ENCODE peak calls at places on chromosomes 11 and 22, in eight cellular contexts. One of them, this sample, is unnamed.

GRCh38 chr11:47923667-47924066 is 56.7 kb upstream of the PTPRJ start:
- DNase-seq in progenitor cell of endocrine pancreas: no peak
- DNase-seq in K562: no peak
- DNase-seq in WERI-Rb-1: no peak
- DNase-seq in vagina: no peak
- DNase-seq in body of pancreas: peak
- DNase-seq in esophagus squamous epithelium: no peak
- DNase-seq in right lobe of liver: no peak
- DNase-seq in this sample: no peak

GRCh38 chr11:41115066-41115465 is 344.4 kb downstream of the LRRC4C start:
- DNase-seq in right lobe of liver: no peak
- DNase-seq in body of pancreas: no peak
- DNase-seq in vagina: no peak
- DNase-seq in K562: no peak
- DNase-seq in esophagus squamous epithelium: no peak
- DNase-seq in progenitor cell of endocrine pancreas: no peak
- DNase-seq in WERI-Rb-1: no peak
- DNase-seq in this sample: no peak

GRCh38 chr11:73876424-73877300 is at the start of the genes COA4 and PAAF1:
- DNase-seq in K562: peak
- DNase-seq in esophagus squamous epithelium: peak
- DNase-seq in right lobe of liver: peak
- DNase-seq in vagina: no peak
- DNase-seq in WERI-Rb-1: peak
- DNase-seq in progenitor cell of endocrine pancreas: peak
- DNase-seq in body of pancreas: peak
- DNase-seq in this sample: peak

GRCh38 chr11:64445651-64446050 is 86.7 kb downstream of the RPS6KA4 start:
- DNase-seq in progenitor cell of endocrine pancreas: no peak
- DNase-seq in esophagus squamous epithelium: no peak
- DNase-seq in vagina: no peak
- DNase-seq in body of pancreas: no peak
- DNase-seq in right lobe of liver: no peak
- DNase-seq in K562: no peak
- DNase-seq in WERI-Rb-1: peak
- DNase-seq in this sample: no peak

GRCh38 chr11:103624708-103625623 is 411.5 kb upstream of the DDI1 start:
- DNase-seq in vagina: no peak
- DNase-seq in WERI-Rb-1: no peak
- DNase-seq in body of pancreas: no peak
- DNase-seq in K562: no peak
- DNase-seq in progenitor cell of endocrine pancreas: no peak
- DNase-seq in right lobe of liver: no peak
- DNase-seq in esophagus squamous epithelium: no peak
- DNase-seq in this sample: peak

GRCh38 chr11:118476676-118477075 is 40.4 kb downstream of the KMT2A start:
- DNase-seq in esophagus squamous epithelium: no peak
- DNase-seq in body of pancreas: no peak
- DNase-seq in right lobe of liver: no peak
- DNase-seq in K562: no peak
- DNase-seq in progenitor cell of endocrine pancreas: no peak
- DNase-seq in vagina: no peak
- DNase-seq in WERI-Rb-1: peak
- DNase-seq in this sample: no peak

GRCh38 chr11:118243161-118243560 is 9.0 kb downstream of the MPZL3 start:
- DNase-seq in right lobe of liver: no peak
- DNase-seq in vagina: no peak
- DNase-seq in body of pancreas: no peak
- DNase-seq in K562: no peak
- DNase-seq in esophagus squamous epithelium: no peak
- DNase-seq in WERI-Rb-1: no peak
- DNase-seq in progenitor cell of endocrine pancreas: no peak
- DNase-seq in this sample: no peak

GRCh38 chr11:206516-207212 is 535 bp downstream of the BET1L start:
- DNase-seq in WERI-Rb-1: no peak
- DNase-seq in progenitor cell of endocrine pancreas: no peak
- DNase-seq in body of pancreas: peak
- DNase-seq in esophagus squamous epithelium: no peak
- DNase-seq in K562: peak
- DNase-seq in vagina: no peak
- DNase-seq in right lobe of liver: peak
- DNase-seq in this sample: no peak

GRCh38 chr11:15629690-15630321 is 515.1 kb downstream of the INSC start:
- DNase-seq in WERI-Rb-1: peak
- DNase-seq in K562: no peak
- DNase-seq in esophagus squamous epithelium: no peak
- DNase-seq in right lobe of liver: no peak
- DNase-seq in vagina: no peak
- DNase-seq in progenitor cell of endocrine pancreas: no peak
- DNase-seq in body of pancreas: peak
- DNase-seq in this sample: no peak

GRCh38 chr11:130069684-130070108 is at the start of gene APLP2:
- DNase-seq in esophagus squamous epithelium: peak
- DNase-seq in right lobe of liver: peak
- DNase-seq in body of pancreas: peak
- DNase-seq in progenitor cell of endocrine pancreas: peak
- DNase-seq in WERI-Rb-1: peak
- DNase-seq in K562: peak
- DNase-seq in vagina: peak
- DNase-seq in this sample: peak

GRCh38 chr22:37173709-37174108 is 14.3 kb downstream of the C1QTNF6 start:
- DNase-seq in body of pancreas: no peak
- DNase-seq in vagina: no peak
- DNase-seq in progenitor cell of endocrine pancreas: no peak
- DNase-seq in esophagus squamous epithelium: no peak
- DNase-seq in right lobe of liver: peak
- DNase-seq in K562: no peak
- DNase-seq in WERI-Rb-1: no peak
- DNase-seq in this sample: no peak

GRCh38 chr22:24523873-24524272 is 28.7 kb downstream of the UPB1 start:
- DNase-seq in WERI-Rb-1: no peak
- DNase-seq in progenitor cell of endocrine pancreas: no peak
- DNase-seq in body of pancreas: no peak
- DNase-seq in right lobe of liver: no peak
- DNase-seq in K562: no peak
- DNase-seq in vagina: no peak
- DNase-seq in esophagus squamous epithelium: no peak
- DNase-seq in this sample: peak

GRCh38 chr11:61347916-61348461 is 13.7 kb downstream of the CYB561A3 start:
- DNase-seq in body of pancreas: peak
- DNase-seq in esophagus squamous epithelium: no peak
- DNase-seq in K562: no peak
- DNase-seq in progenitor cell of endocrine pancreas: no peak
- DNase-seq in WERI-Rb-1: no peak
- DNase-seq in vagina: no peak
- DNase-seq in right lobe of liver: peak
- DNase-seq in this sample: peak

GRCh38 chr11:3920148-3920852 is 64.8 kb downstream of the STIM1 start:
- DNase-seq in esophagus squamous epithelium: no peak
- DNase-seq in body of pancreas: peak
- DNase-seq in K562: peak
- DNase-seq in right lobe of liver: no peak
- DNase-seq in vagina: no peak
- DNase-seq in WERI-Rb-1: no peak
- DNase-seq in progenitor cell of endocrine pancreas: no peak
- DNase-seq in this sample: peak

GRCh38 chr22:42388130-42388797 is 43.9 kb downstream of the NFAM1 start:
- DNase-seq in body of pancreas: peak
- DNase-seq in right lobe of liver: no peak
- DNase-seq in WERI-Rb-1: peak
- DNase-seq in progenitor cell of endocrine pancreas: no peak
- DNase-seq in vagina: no peak
- DNase-seq in K562: peak
- DNase-seq in esophagus squamous epithelium: no peak
- DNase-seq in this sample: no peak

GRCh38 chr11:7575841-7576451 is 62.1 kb downstream of the PPFIBP2 start:
- DNase-seq in esophagus squamous epithelium: no peak
- DNase-seq in WERI-Rb-1: no peak
- DNase-seq in vagina: no peak
- DNase-seq in K562: no peak
- DNase-seq in right lobe of liver: no peak
- DNase-seq in body of pancreas: no peak
- DNase-seq in progenitor cell of endocrine pancreas: no peak
- DNase-seq in this sample: no peak

GRCh38 chr11:47271961-47272661 is 2.2 kb downstream of the MADD start:
- DNase-seq in body of pancreas: peak
- DNase-seq in esophagus squamous epithelium: no peak
- DNase-seq in progenitor cell of endocrine pancreas: no peak
- DNase-seq in K562: peak
- DNase-seq in vagina: no peak
- DNase-seq in right lobe of liver: no peak
- DNase-seq in WERI-Rb-1: peak
- DNase-seq in this sample: no peak

GRCh38 chr22:45058622-45058912 is 48.8 kb upstream of the PHF21B start:
- DNase-seq in vagina: no peak
- DNase-seq in progenitor cell of endocrine pancreas: no peak
- DNase-seq in body of pancreas: no peak
- DNase-seq in esophagus squamous epithelium: no peak
- DNase-seq in K562: no peak
- DNase-seq in right lobe of liver: no peak
- DNase-seq in WERI-Rb-1: no peak
- DNase-seq in this sample: no peak
- TF ChIP-seq CTCF in vagina: no peak
- TF ChIP-seq CTCF in progenitor cell of endocrine pancreas: no peak
- TF ChIP-seq CTCF in body of pancreas: no peak
- TF ChIP-seq CTCF in esophagus squamous epithelium: no peak
- TF ChIP-seq CTCF in K562: no peak
- TF ChIP-seq CTCF in right lobe of liver: no peak
- TF ChIP-seq CTCF in WERI-Rb-1: no peak
- TF ChIP-seq CTCF in this sample: no peak

DNA sequence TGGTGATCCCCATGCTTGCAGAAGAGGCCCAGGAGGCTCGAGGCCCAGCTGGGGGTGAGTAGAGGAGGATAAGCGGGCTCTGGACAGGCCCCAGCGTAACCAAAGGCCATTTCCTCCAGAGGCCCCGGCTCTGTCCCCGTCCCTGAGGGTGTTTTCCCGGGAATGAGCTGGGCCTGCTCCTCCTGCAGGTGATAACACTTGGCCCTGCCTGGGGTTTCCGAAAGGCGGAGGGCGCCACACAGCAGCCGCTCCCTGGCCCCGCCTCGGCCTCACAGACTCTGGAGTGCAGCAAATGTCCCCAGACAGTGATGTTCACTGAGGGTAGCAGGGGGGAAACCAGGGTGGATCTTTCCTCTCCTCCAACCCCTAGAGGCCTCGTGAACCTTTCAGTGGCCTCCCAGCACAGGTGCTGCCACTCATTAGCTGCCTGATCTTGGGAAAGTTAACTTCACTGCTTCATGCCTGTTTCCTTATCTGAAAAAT is 10.5 kb upstream of the MGAT3 start:
- DNase-seq in vagina: no peak
- DNase-seq in K562: peak
- DNase-seq in body of pancreas: no peak
- DNase-seq in WERI-Rb-1: no peak
- DNase-seq in right lobe of liver: no peak
- DNase-seq in progenitor cell of endocrine pancreas: no peak
- DNase-seq in esophagus squamous epithelium: no peak
- DNase-seq in this sample: no peak
- TF ChIP-seq CTCF in vagina: no peak
- TF ChIP-seq CTCF in K562: peak
- TF ChIP-seq CTCF in body of pancreas: no peak
- TF ChIP-seq CTCF in WERI-Rb-1: no peak
- TF ChIP-seq CTCF in right lobe of liver: no peak
- TF ChIP-seq CTCF in progenitor cell of endocrine pancreas: no peak
- TF ChIP-seq CTCF in esophagus squamous epithelium: no peak
- TF ChIP-seq CTCF in this sample: no peak

DNA sequence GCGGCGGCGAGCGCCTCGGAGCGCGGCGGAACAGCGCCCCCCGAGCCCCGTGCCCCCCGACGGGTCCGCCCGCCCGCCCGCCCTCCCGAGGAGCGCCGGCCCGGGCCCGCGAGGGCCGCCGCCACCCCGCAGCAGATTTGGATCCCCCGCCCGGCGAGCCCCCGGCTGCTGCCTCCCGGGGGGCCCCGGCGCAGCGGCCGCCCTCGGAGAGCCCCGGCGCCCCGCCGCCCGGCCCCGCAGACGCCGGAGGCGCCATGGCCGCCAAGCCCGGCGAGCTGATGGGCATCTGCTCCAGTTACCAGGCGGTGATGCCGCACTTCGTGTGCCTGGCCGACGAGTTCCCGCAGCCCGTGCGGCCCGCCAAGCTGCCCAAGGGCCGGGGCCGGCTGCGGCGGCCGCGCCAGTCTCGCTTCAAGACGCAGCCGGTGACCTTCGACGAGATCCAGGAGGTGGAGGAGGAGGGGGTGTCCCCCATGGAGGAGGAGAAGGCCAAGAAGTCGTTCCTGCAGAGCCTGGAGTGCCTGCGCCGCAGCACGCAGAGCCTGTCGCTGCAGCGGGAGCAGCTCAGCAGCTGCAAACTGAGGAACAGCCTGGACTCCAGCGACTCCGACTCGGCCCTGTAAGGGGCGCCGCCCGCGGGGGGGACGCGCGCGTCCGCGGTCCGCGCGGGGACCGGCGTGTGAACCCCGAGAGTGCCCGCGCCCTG is 367 bp downstream of the C11orf96 start:
- DNase-seq in esophagus squamous epithelium: no peak
- DNase-seq in right lobe of liver: no peak
- DNase-seq in body of pancreas: no peak
- DNase-seq in WERI-Rb-1: peak
- DNase-seq in K562: peak
- DNase-seq in vagina: no peak
- DNase-seq in progenitor cell of endocrine pancreas: peak
- DNase-seq in this sample: peak
- TF ChIP-seq CTCF in esophagus squamous epithelium: no peak
- TF ChIP-seq CTCF in right lobe of liver: no peak
- TF ChIP-seq CTCF in body of pancreas: no peak
- TF ChIP-seq CTCF in WERI-Rb-1: no peak
- TF ChIP-seq CTCF in K562: no peak
- TF ChIP-seq CTCF in vagina: no peak
- TF ChIP-seq CTCF in progenitor cell of endocrine pancreas: no peak
- TF ChIP-seq CTCF in this sample: no peak

DNA sequence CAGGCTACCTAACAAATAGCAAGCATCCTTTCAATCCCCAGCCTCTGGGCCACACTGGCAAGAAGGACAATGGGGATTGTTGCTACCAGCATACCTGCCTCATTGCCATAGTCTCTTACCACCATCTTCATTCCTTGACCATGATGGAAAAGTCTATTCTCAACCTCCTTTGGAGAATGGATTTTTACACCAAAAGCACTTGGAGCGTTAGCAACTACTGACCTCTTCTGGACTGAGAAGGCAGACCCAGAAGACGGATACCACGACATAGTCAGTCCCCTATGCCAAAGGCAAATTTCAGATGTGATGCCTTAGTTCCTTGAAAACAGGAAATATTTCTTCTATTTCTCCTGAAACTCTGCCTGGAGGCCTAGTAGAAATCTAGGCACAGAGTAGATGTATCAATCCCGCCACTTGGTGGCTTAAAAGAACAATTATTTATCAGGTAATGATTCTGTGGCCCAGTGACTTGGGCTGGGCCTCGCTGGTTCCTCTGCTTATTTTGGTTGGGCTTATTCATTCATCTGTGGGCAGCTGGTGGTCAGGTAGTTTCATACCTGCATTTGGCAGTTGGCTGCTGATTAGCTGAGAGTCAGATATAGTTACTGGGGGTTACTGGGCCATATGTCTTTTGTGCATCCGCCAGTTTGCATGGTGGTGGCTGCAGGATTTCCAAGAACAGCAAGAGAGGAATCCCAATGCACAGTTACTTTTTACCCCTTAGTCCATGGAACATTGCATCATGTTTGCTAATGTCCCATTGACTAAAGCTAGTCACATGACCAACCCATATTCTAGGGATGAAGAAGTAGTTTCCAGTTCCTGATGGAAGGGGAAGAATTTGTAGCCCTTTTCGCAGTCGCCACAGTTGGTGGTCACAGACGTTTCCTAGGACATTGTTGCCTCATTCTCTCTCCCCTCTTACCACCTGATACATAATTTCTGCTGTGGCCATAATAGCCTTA is 75.2 kb downstream of the DHCR7 start:
- DNase-seq in progenitor cell of endocrine pancreas: no peak
- DNase-seq in esophagus squamous epithelium: no peak
- DNase-seq in K562: no peak
- DNase-seq in vagina: no peak
- DNase-seq in right lobe of liver: no peak
- DNase-seq in body of pancreas: no peak
- DNase-seq in WERI-Rb-1: no peak
- DNase-seq in this sample: peak
- TF ChIP-seq CTCF in progenitor cell of endocrine pancreas: peak
- TF ChIP-seq CTCF in esophagus squamous epithelium: no peak
- TF ChIP-seq CTCF in K562: peak
- TF ChIP-seq CTCF in vagina: no peak
- TF ChIP-seq CTCF in right lobe of liver: peak
- TF ChIP-seq CTCF in body of pancreas: peak
- TF ChIP-seq CTCF in WERI-Rb-1: peak
- TF ChIP-seq CTCF in this sample: peak